ENCODE peak calls at places on chromosomes 1 and 21, in five cellular contexts. Q is activated T-cell treated with anti-CD3 and anti-CD28 coated beads, Interleukin-2, amount 50 U/mL, for 72 hours; S is stimulated activated CD4-positive, alpha-beta T cell treated with anti-CD3 and anti-CD28 coated beads, Interleukin-15, amount 100 ng/mL, for 1 hour; A is NCI-H1417; U is HCEC 1CT. O is an unnamed sample.

GRCh38 chr1:205962821-205963221 is 19.6 kb upstream of the SLC26A9 start:
- DNase-seq in Q (no peak), S (no peak), A (no peak), U (no peak), O (no peak)

GRCh38 chr1:210657806-210658205 is 329.1 kb downstream of the HHAT start:
- DNase-seq in Q (no peak), S (no peak), A (no peak), U (no peak), O (no peak)

GRCh38 chr1:236143104-236143948 is 987 bp downstream of the GPR137B start:
- DNase-seq in Q (peak; percentile 65), S (no peak), A (peak; percentile 69), U (peak; percentile 68), O (no peak)

GRCh38 chr1:58108783-58109182 is 437.7 kb downstream of the OMA1 start:
- DNase-seq in Q (no peak), S (no peak), A (no peak), U (no peak), O (no peak)

GRCh38 chr1:232542633-232543032 is 87.3 kb downstream of the SIPA1L2 start:
- DNase-seq in Q (no peak), S (no peak), A (peak; percentile 26), U (no peak), O (no peak)

GRCh38 chr1:151001592-151001991 is 5.1 kb downstream of the MINDY1 start:
- DNase-seq in Q (no peak), S (no peak), A (no peak), U (no peak), O (no peak)

GRCh38 chr1:8127201-8127641 is 101.1 kb upstream of the ERRFI1 start:
- DNase-seq in Q (no peak), S (no peak), A (no peak), U (peak; percentile 24), O (no peak)

GRCh38 chr1:33143181-33143580 is 38.7 kb downstream of the TRIM62 start:
- DNase-seq in Q (no peak), S (no peak), A (no peak), U (peak; percentile 5), O (no peak)

GRCh38 chr21:26447932-26448331 is 125.2 kb downstream of the CYYR1 start:
- DNase-seq in Q (no peak), S (no peak), A (no peak), U (no peak), O (no peak)

GRCh38 chr21:45508607-45509565 is 33.4 kb downstream of the SLC19A1 start:
- DNase-seq in Q (no peak), S (no peak), A (no peak), U (no peak), O (no peak)

GRCh38 chr1:48693674-48694347 is 82.9 kb downstream of the BEND5 start:
- DNase-seq in Q (no peak), S (no peak), A (no peak), U (no peak), O (no peak)

GRCh38 chr21:38834725-38835124 is 29.0 kb downstream of the ETS2 start:
- DNase-seq in Q (no peak), S (no peak), A (peak; percentile 51), U (no peak), O (no peak)

GRCh38 chr1:216051071-216051470 is 372.2 kb downstream of the USH2A start:
- DNase-seq in Q (no peak), S (no peak), A (no peak), U (no peak), O (no peak)

GRCh38 chr1:94579876-94580294 is 38.3 kb upstream of the F3 start:
- DNase-seq in Q (no peak), S (no peak), A (no peak), U (peak; percentile 95), O (no peak)

GRCh38 chr1:11293856-11294255 is 20.9 kb downstream of the UBIAD1 start:
- DNase-seq in Q (no peak), S (no peak), A (no peak), U (no peak), O (no peak)

GRCh38 chr1:207314836-207315235 is 6.6 kb upstream of the CD55 start:
- DNase-seq in Q (no peak), S (no peak), A (no peak), U (no peak), O (no peak)

GRCh38 chr1:22171951-22172715 is 29.2 kb upstream of the WNT4 start:
- DNase-seq in Q (no peak), S (no peak), A (no peak), U (no peak), O (no peak)

GRCh38 chr21:43343992-43344886 is 82.7 kb downstream of the SIK1 start:
- DNase-seq in Q (no peak), S (no peak), A (peak; percentile 86), U (no peak), O (peak; percentile 58)

GRCh38 chr1:238961790-238962189 is 424.6 kb upstream of the CHRM3 start:
- DNase-seq in Q (no peak), S (no peak), A (peak; percentile 2), U (no peak), O (no peak)